ENCODE peak calls at places on chromosomes 13 and 19, in five cellular contexts. M, T, Q, H and C are unnamed samples.

GRCh38 chr19:15971217-15971616 is 22.4 kb downstream of the OR10H4 start:
- DNase-seq in M (no peak), T (no peak), Q (no peak), H (no peak), C (no peak)

GRCh38 chr13:21175656-21176194 is 627 bp downstream of the SKA3 start:
- DNase-seq in M (no peak), T (no peak), Q (no peak), H (peak), C (no peak)

GRCh38 chr19:30064021-30064699 is 122.1 kb downstream of the URI1 start:
- DNase-seq in M (no peak), T (no peak), Q (peak), H (no peak), C (peak)

GRCh38 chr19:6720369-6721112 is at the start of gene C3:
- DNase-seq in M (peak), T (peak), Q (no peak), H (no peak), C (peak)

GRCh38 chr19:40315812-40316475 is 30.8 kb upstream of the AKT2 start:
- DNase-seq in M (no peak), T (no peak), Q (no peak), H (peak), C (no peak)

GRCh38 chr19:42115219-42115618 is 17.0 kb downstream of the POU2F2 start:
- DNase-seq in M (no peak), T (no peak), Q (no peak), H (no peak), C (no peak)

GRCh38 chr13:23506821-23507210 is 63.4 kb upstream of the TNFRSF19 start:
- DNase-seq in M (no peak), T (no peak), Q (no peak), H (peak), C (no peak)

GRCh38 chr13:100954430-100955361 is 280.1 kb upstream of the TMTC4 start:
- DNase-seq in M (no peak), T (no peak), Q (no peak), H (peak), C (no peak)

GRCh38 chr13:49610176-49610575 is 18.1 kb upstream of the ARL11 start:
- DNase-seq in M (no peak), T (no peak), Q (no peak), H (peak), C (no peak)

GRCh38 chr13:33455291-33455690 is 169.7 kb upstream of the STARD13 start:
- DNase-seq in M (no peak), T (no peak), Q (no peak), H (no peak), C (no peak)

GRCh38 chr13:41670873-41671443 is 213.6 kb downstream of the RGCC start:
- DNase-seq in M (no peak), T (no peak), Q (no peak), H (no peak), C (no peak)

GRCh38 chr13:32409561-32410440 is 18.1 kb downstream of the N4BP2L1 start:
- DNase-seq in M (peak), T (peak), Q (no peak), H (no peak), C (peak)

GRCh38 chr13:21344662-21345176 is 114.4 kb downstream of the ZDHHC20 start:
- DNase-seq in M (no peak), T (no peak), Q (no peak), H (no peak), C (no peak)

GRCh38 chr13:91133941-91134772 is 213.3 kb upstream of the MIR17HG start:
- DNase-seq in M (no peak), T (no peak), Q (peak), H (peak), C (no peak)

GRCh38 chr19:5882421-5882968 is 12.2 kb upstream of the FUT5 start:
- DNase-seq in M (no peak), T (no peak), Q (no peak), H (no peak), C (no peak)

GRCh38 chr13:33009019-33009418 is 7.2 kb upstream of the KL start:
- DNase-seq in M (no peak), T (no peak), Q (no peak), H (no peak), C (no peak)

GRCh38 chr13:106096661-106097092 is 438.8 kb downstream of the EFNB2 start:
- DNase-seq in M (no peak), T (no peak), Q (no peak), H (no peak), C (no peak)

GRCh38 chr13:24228852-24229458 is 68.4 kb downstream of the SPATA13 start:
- DNase-seq in M (no peak), T (peak), Q (no peak), H (peak), C (no peak)

GRCh38 chr13:36190771-36191170 is 23.6 kb downstream of the SOHLH2 start:
- DNase-seq in M (no peak), T (no peak), Q (no peak), H (no peak), C (no peak)

GRCh38 chr13:111201304-111201940 is 86.3 kb downstream of the ARHGEF7 start:
- DNase-seq in M (no peak), T (no peak), Q (no peak), H (no peak), C (no peak)

GRCh38 chr13:41588899-41589298 is 131.5 kb downstream of the RGCC start:
- DNase-seq in M (no peak), T (no peak), Q (no peak), H (no peak), C (no peak)

GRCh38 chr19:29943615-29944014 is 1.6 kb downstream of the URI1 start:
- DNase-seq in M (no peak), T (no peak), Q (no peak), H (no peak), C (no peak)

GRCh38 chr13:94305463-94305862 is 174.0 kb downstream of the DCT start:
- DNase-seq in M (no peak), T (peak), Q (no peak), H (no peak), C (no peak)

GRCh38 chr19:13880059-13880672 is 3.2 kb downstream of the NANOS3 start:
- DNase-seq in M (peak), T (peak), Q (peak), H (peak), C (peak)

GRCh38 chr19:47094557-47095517 is 18.7 kb downstream of the ZC3H4 start:
- DNase-seq in M (no peak), T (peak), Q (peak), H (no peak), C (no peak)

GRCh38 chr13:49240017-49240416 is 7.7 kb upstream of the CDADC1 start:
- DNase-seq in M (no peak), T (no peak), Q (no peak), H (no peak), C (no peak)

GRCh38 chr13:45681101-45681500 is 21.0 kb upstream of the CBY2 start:
- DNase-seq in M (no peak), T (no peak), Q (no peak), H (no peak), C (no peak)

GRCh38 chr19:43957891-43958290 is 6.9 kb downstream of the ZNF221 start:
- DNase-seq in M (no peak), T (no peak), Q (no peak), H (no peak), C (no peak)

GRCh38 chr13:21538753-21539152 is 65.2 kb downstream of the MICU2 start:
- DNase-seq in M (no peak), T (no peak), Q (no peak), H (no peak), C (no peak)

GRCh38 chr19:5753743-5754142 is 30.8 kb downstream of the PRR22 start:
- DNase-seq in M (no peak), T (no peak), Q (no peak), H (no peak), C (no peak)

GRCh38 chr19:33819875-33820781 is 23.5 kb downstream of the KCTD15 start:
- DNase-seq in M (peak), T (peak), Q (peak), H (peak), C (peak)

GRCh38 chr13:94950303-94950702 is 238.0 kb upstream of the SOX21 start:
- DNase-seq in M (no peak), T (no peak), Q (no peak), H (peak), C (no peak)

GRCh38 chr13:75384881-75385707 is 96.9 kb downstream of the TBC1D4 start:
- DNase-seq in M (no peak), T (no peak), Q (no peak), H (no peak), C (no peak)

GRCh38 chr19:10896851-10897526 is 25.6 kb downstream of the CARM1 start:
- DNase-seq in M (no peak), T (no peak), Q (no peak), H (no peak), C (no peak)

GRCh38 chr13:77466757-77467156 is 68.7 kb upstream of the SCEL start:
- DNase-seq in M (no peak), T (no peak), Q (no peak), H (no peak), C (no peak)

GRCh38 chr19:43306097-43306496 is 36.8 kb upstream of the PSG9 start:
- DNase-seq in M (no peak), T (no peak), Q (no peak), H (no peak), C (no peak)

DNA sequence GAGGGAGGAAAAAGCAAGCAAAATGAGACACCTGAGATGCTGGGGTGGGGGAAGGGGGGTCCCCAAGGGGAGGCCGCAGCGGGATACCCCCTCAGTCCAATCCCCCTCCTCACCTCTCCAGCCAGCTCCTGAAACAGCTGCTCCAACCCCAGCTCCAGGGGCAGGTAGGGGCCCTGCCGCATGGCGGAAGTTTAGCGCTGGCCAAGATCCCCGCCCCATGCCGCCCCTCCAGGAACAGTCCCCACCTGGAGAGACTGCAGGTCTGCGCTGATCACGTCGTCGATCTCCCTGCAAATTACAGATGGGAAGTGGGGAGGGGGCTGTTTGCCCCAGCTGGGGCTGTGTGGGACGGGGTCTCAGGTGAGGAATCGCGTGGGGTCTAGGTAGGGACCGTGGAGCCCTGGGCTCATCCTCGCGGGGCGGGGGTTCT is 9.0 kb downstream of the CAPN12 start:
- DNase-seq in M (no peak), T (peak), Q (peak), H (peak), C (peak)
- TF ChIP-seq EP300 in M (no peak), T (no peak), Q (no peak), H (no peak), C (no peak)

GRCh38 chr19:45121827-45122345 is 28.9 kb downstream of the PPP1R37 start:
- DNase-seq in M (no peak), T (no peak), Q (no peak), H (no peak), C (no peak)

GRCh38 chr19:45117666-45118065 is 24.7 kb downstream of the PPP1R37 start:
- DNase-seq in M (no peak), T (no peak), Q (no peak), H (no peak), C (no peak)

GRCh38 chr19:45117167-45117594 is 24.2 kb downstream of the PPP1R37 start:
- DNase-seq in M (no peak), T (no peak), Q (peak), H (no peak), C (no peak)

GRCh38 chr19:45122832-45123231 is 29.9 kb downstream of the PPP1R37 start:
- DNase-seq in M (no peak), T (no peak), Q (no peak), H (no peak), C (no peak)

DNA sequence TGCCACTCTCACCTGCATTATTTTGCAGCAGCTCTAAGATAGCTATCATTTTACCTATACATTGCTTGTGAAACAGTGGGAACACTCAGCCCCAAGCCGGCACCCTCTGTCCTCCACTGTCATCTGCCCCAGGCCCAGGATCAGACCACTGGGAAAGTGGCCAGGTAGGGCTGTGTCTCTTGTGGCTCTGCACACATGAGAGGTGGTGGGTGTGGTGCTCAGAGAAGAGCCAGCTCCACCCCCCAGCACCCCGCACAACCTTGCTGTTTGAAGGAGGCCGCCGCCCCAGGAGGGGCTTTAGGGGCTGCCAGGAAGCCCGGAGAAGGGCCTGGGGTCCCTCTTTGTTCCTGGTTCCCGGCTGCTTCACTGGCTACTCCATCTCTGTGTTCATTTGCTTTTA is 26.6 kb downstream of the PPP1R37 start:
- DNase-seq in M (no peak), T (no peak), Q (no peak), H (no peak), C (no peak)
- H3K27ac ChIP-seq in M (no peak), T (no peak), Q (no peak), H (no peak), C (no peak)

GRCh38 chr13:102724923-102725322 is 30.1 kb upstream of the METTL21C start:
- DNase-seq in M (no peak), T (no peak), Q (no peak), H (peak), C (no peak)
- TF ChIP-seq CTCF in M (no peak), T (no peak), Q (peak), H (peak), C (no peak)

GRCh38 chr13:60091573-60091972 is 72.2 kb downstream of the DIAPH3 start:
- DNase-seq in M (no peak), T (no peak), Q (no peak), H (no peak), C (no peak)

GRCh38 chr13:60094385-60095088 is 69.2 kb downstream of the DIAPH3 start:
- DNase-seq in M (no peak), T (no peak), Q (no peak), H (no peak), C (no peak)

GRCh38 chr13:60095300-60095699 is 68.4 kb downstream of the DIAPH3 start:
- DNase-seq in M (no peak), T (no peak), Q (no peak), H (no peak), C (no peak)

GRCh38 chr13:60090579-60090978 is 73.1 kb downstream of the DIAPH3 start:
- DNase-seq in M (no peak), T (no peak), Q (no peak), H (no peak), C (no peak)
- TF ChIP-seq EP300 in M (no peak), T (no peak), Q (no peak), H (no peak), C (no peak)

DNA sequence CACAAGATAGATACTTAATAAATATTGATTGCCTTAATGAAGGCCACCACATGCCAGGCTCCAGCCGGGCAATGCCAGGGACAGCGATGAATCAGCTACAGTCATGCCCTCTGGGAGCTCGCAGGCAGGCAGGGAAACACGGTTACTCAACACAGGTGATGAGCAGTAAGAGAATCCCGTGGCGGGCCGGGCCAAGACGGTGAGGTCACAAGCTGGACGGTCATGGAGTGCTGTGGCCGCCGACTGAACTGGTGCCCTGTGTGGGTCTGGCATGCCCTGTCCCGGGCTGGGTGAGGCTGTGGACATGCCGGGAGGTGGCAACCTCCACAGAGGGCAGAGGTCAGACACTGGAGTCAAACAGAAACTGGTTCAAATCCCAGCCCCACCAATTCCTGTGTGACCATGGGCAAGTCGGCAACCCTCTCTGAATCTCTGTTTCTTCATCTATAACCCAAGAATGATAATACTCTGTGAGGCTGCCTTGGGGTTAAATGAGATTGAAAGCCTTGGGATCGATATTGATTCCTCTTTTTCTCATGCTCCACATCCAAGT is 13.2 kb upstream of the PAK4 start:
- DNase-seq in M (no peak), T (no peak), Q (no peak), H (no peak), C (no peak)
- H3K27ac ChIP-seq in M (no peak), T (no peak), Q (no peak), H (no peak), C (no peak)

DNA sequence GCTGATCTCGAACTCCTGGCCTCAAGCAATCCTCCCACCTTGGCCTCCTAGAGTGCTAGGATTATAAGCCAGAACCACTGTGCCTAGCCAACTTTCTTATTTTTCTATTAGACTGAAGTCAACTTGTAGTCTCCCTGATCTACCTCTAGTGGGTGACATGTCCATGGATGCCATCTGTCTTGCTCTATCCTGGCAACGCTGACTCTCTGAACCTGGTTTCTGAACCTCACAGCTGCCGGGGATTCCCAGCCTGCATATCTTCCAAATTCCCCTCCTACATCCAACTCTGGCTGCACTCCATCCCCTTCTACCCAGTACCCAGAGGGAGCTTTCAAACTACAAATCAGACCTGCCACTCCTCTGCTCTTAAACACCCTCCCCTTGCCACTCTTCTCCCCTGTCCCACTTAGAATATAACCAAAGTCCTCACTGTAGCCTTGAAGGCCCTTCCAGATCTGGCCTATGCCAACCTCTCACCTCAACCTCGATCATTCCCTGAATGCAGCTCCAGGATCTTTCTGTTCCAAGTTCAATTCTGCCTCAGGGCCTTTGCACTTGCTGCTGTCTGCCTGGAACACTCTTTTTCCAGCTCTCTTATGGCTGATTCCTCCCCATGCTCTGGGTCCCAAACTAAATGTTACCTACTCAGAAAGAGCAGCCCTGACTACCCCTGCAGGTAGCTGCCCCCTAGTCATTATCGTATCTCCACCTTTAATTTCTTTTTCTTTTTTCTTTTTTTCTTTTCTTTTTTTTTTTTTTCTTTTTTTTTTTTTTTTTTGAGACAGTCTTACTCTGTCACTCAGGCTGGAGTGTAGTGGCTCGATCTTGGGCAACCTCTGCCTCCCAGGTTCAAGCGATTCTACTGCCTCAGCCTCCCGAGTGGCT is 2.2 kb downstream of the CLIP3 start:
- DNase-seq in M (no peak), T (no peak), Q (no peak), H (peak), C (no peak)
- TF ChIP-seq CTCF in M (no peak), T (no peak), Q (no peak), H (peak), C (no peak)

GRCh38 chr19:38583219-38583984 is 34.4 kb downstream of the MAP4K1 start:
- DNase-seq in M (no peak), T (no peak), Q (peak), H (peak), C (no peak)
- TF ChIP-seq EP300 in M (no peak), T (no peak), Q (no peak), H (no peak), C (no peak)